ENCODE peak calls at places on chromosome 18, in nine cellular contexts. One of them, this sample, is unnamed.

GRCh38 chr18:69774831-69775230 is 172.8 kb downstream of the CD226 start:
- DNase-seq in heart left ventricle: no peak
- DNase-seq in fibroblast of lung: no peak
- DNase-seq in WERI-Rb-1: no peak
- DNase-seq in cardiac fibroblast: peak
- DNase-seq in astrocyte of the spinal cord: no peak
- DNase-seq in HepG2: no peak
- DNase-seq in GM12865: no peak
- DNase-seq in choroid plexus epithelial cell: peak
- DNase-seq in this sample: no peak

GRCh38 chr18:46868171-46868921 is 49.0 kb downstream of the PIAS2 start:
- DNase-seq in WERI-Rb-1: no peak
- DNase-seq in fibroblast of lung: no peak
- DNase-seq in cardiac fibroblast: no peak
- DNase-seq in astrocyte of the spinal cord: no peak
- DNase-seq in HepG2: no peak
- DNase-seq in heart left ventricle: no peak
- DNase-seq in GM12865: no peak
- DNase-seq in choroid plexus epithelial cell: no peak
- DNase-seq in this sample: no peak

GRCh38 chr18:37435996-37436395 is 129.6 kb downstream of the CELF4 start:
- DNase-seq in fibroblast of lung: peak
- DNase-seq in choroid plexus epithelial cell: no peak
- DNase-seq in GM12865: no peak
- DNase-seq in heart left ventricle: no peak
- DNase-seq in astrocyte of the spinal cord: no peak
- DNase-seq in WERI-Rb-1: no peak
- DNase-seq in cardiac fibroblast: no peak
- DNase-seq in HepG2: no peak
- DNase-seq in this sample: no peak

GRCh38 chr18:36179562-36180334 is 7.5 kb upstream of the MOCOS start:
- DNase-seq in heart left ventricle: peak
- DNase-seq in GM12865: no peak
- DNase-seq in cardiac fibroblast: peak
- DNase-seq in WERI-Rb-1: no peak
- DNase-seq in HepG2: no peak
- DNase-seq in astrocyte of the spinal cord: peak
- DNase-seq in fibroblast of lung: peak
- DNase-seq in choroid plexus epithelial cell: peak
- DNase-seq in this sample: peak

GRCh38 chr18:76657428-76657827 is 162.4 kb upstream of the ZNF516 start:
- DNase-seq in astrocyte of the spinal cord: no peak
- DNase-seq in GM12865: no peak
- DNase-seq in cardiac fibroblast: peak
- DNase-seq in WERI-Rb-1: peak
- DNase-seq in fibroblast of lung: peak
- DNase-seq in HepG2: no peak
- DNase-seq in heart left ventricle: no peak
- DNase-seq in choroid plexus epithelial cell: peak
- DNase-seq in this sample: no peak

GRCh38 chr18:65093341-65093740 is 657.5 kb upstream of the CDH7 start:
- DNase-seq in choroid plexus epithelial cell: no peak
- DNase-seq in astrocyte of the spinal cord: no peak
- DNase-seq in heart left ventricle: no peak
- DNase-seq in cardiac fibroblast: no peak
- DNase-seq in GM12865: no peak
- DNase-seq in HepG2: no peak
- DNase-seq in WERI-Rb-1: no peak
- DNase-seq in fibroblast of lung: no peak
- DNase-seq in this sample: no peak

GRCh38 chr18:3984163-3984757 is 470.8 kb downstream of the DLGAP1 start:
- DNase-seq in cardiac fibroblast: no peak
- DNase-seq in GM12865: peak
- DNase-seq in HepG2: no peak
- DNase-seq in fibroblast of lung: peak
- DNase-seq in choroid plexus epithelial cell: no peak
- DNase-seq in WERI-Rb-1: no peak
- DNase-seq in heart left ventricle: no peak
- DNase-seq in astrocyte of the spinal cord: peak
- DNase-seq in this sample: no peak

GRCh38 chr18:38868757-38869156 is 1303.2 kb upstream of the CELF4 start:
- DNase-seq in astrocyte of the spinal cord: no peak
- DNase-seq in fibroblast of lung: no peak
- DNase-seq in GM12865: no peak
- DNase-seq in choroid plexus epithelial cell: no peak
- DNase-seq in WERI-Rb-1: no peak
- DNase-seq in HepG2: no peak
- DNase-seq in heart left ventricle: no peak
- DNase-seq in cardiac fibroblast: no peak
- DNase-seq in this sample: no peak

GRCh38 chr18:26227051-26227672 is 917 bp downstream of the TAF4B start:
- DNase-seq in HepG2: no peak
- DNase-seq in heart left ventricle: no peak
- DNase-seq in choroid plexus epithelial cell: peak
- DNase-seq in fibroblast of lung: no peak
- DNase-seq in WERI-Rb-1: no peak
- DNase-seq in GM12865: no peak
- DNase-seq in astrocyte of the spinal cord: peak
- DNase-seq in cardiac fibroblast: peak
- DNase-seq in this sample: no peak

GRCh38 chr18:5879479-5879882 is 15.8 kb downstream of the TMEM200C start:
- DNase-seq in astrocyte of the spinal cord: peak
- DNase-seq in HepG2: peak
- DNase-seq in WERI-Rb-1: no peak
- DNase-seq in cardiac fibroblast: peak
- DNase-seq in choroid plexus epithelial cell: peak
- DNase-seq in fibroblast of lung: peak
- DNase-seq in GM12865: peak
- DNase-seq in heart left ventricle: no peak
- DNase-seq in this sample: no peak

GRCh38 chr18:77209587-77209986 is 40.1 kb upstream of the GALR1 start:
- DNase-seq in fibroblast of lung: peak
- DNase-seq in WERI-Rb-1: no peak
- DNase-seq in heart left ventricle: no peak
- DNase-seq in astrocyte of the spinal cord: peak
- DNase-seq in cardiac fibroblast: no peak
- DNase-seq in HepG2: no peak
- DNase-seq in GM12865: no peak
- DNase-seq in choroid plexus epithelial cell: peak
- DNase-seq in this sample: peak

GRCh38 chr18:10797882-10798281 is 272.1 kb downstream of the NAPG start:
- DNase-seq in choroid plexus epithelial cell: no peak
- DNase-seq in astrocyte of the spinal cord: no peak
- DNase-seq in WERI-Rb-1: no peak
- DNase-seq in GM12865: peak
- DNase-seq in cardiac fibroblast: no peak
- DNase-seq in HepG2: no peak
- DNase-seq in fibroblast of lung: no peak
- DNase-seq in heart left ventricle: no peak
- DNase-seq in this sample: no peak

GRCh38 chr18:44180683-44181082 is 500.0 kb upstream of the SETBP1 start:
- DNase-seq in choroid plexus epithelial cell: peak
- DNase-seq in fibroblast of lung: peak
- DNase-seq in heart left ventricle: no peak
- DNase-seq in astrocyte of the spinal cord: peak
- DNase-seq in HepG2: no peak
- DNase-seq in WERI-Rb-1: no peak
- DNase-seq in GM12865: no peak
- DNase-seq in cardiac fibroblast: peak
- DNase-seq in this sample: peak

GRCh38 chr18:61153571-61153970 is 179.7 kb upstream of the CDH20 start:
- DNase-seq in GM12865: no peak
- DNase-seq in cardiac fibroblast: no peak
- DNase-seq in HepG2: no peak
- DNase-seq in astrocyte of the spinal cord: no peak
- DNase-seq in fibroblast of lung: no peak
- DNase-seq in WERI-Rb-1: no peak
- DNase-seq in heart left ventricle: no peak
- DNase-seq in choroid plexus epithelial cell: no peak
- DNase-seq in this sample: no peak

GRCh38 chr18:13412901-13413300 is 194.3 kb downstream of the LDLRAD4 start:
- DNase-seq in HepG2: no peak
- DNase-seq in astrocyte of the spinal cord: no peak
- DNase-seq in WERI-Rb-1: no peak
- DNase-seq in fibroblast of lung: no peak
- DNase-seq in heart left ventricle: no peak
- DNase-seq in GM12865: no peak
- DNase-seq in choroid plexus epithelial cell: no peak
- DNase-seq in cardiac fibroblast: no peak
- DNase-seq in this sample: no peak

GRCh38 chr18:21163647-21164625 is 52.3 kb upstream of the ROCK1 start:
- DNase-seq in HepG2: no peak
- DNase-seq in heart left ventricle: no peak
- DNase-seq in fibroblast of lung: peak
- DNase-seq in choroid plexus epithelial cell: peak
- DNase-seq in astrocyte of the spinal cord: peak
- DNase-seq in GM12865: no peak
- DNase-seq in WERI-Rb-1: no peak
- DNase-seq in cardiac fibroblast: peak
- DNase-seq in this sample: peak

GRCh38 chr18:42340423-42341009 is 385.5 kb downstream of the PIK3C3 start:
- DNase-seq in astrocyte of the spinal cord: no peak
- DNase-seq in HepG2: peak
- DNase-seq in choroid plexus epithelial cell: no peak
- DNase-seq in WERI-Rb-1: no peak
- DNase-seq in heart left ventricle: no peak
- DNase-seq in fibroblast of lung: no peak
- DNase-seq in cardiac fibroblast: no peak
- DNase-seq in GM12865: no peak
- DNase-seq in this sample: no peak

GRCh38 chr18:14976736-14977430 is 228.9 kb downstream of the ANKRD30B start:
- DNase-seq in HepG2: no peak
- DNase-seq in heart left ventricle: no peak
- DNase-seq in cardiac fibroblast: no peak
- DNase-seq in fibroblast of lung: no peak
- DNase-seq in WERI-Rb-1: no peak
- DNase-seq in choroid plexus epithelial cell: peak
- DNase-seq in GM12865: no peak
- DNase-seq in astrocyte of the spinal cord: peak
- DNase-seq in this sample: no peak

GRCh38 chr18:72197598-72197997 is 346.5 kb downstream of the CBLN2 start:
- DNase-seq in astrocyte of the spinal cord: no peak
- DNase-seq in cardiac fibroblast: no peak
- DNase-seq in GM12865: no peak
- DNase-seq in HepG2: no peak
- DNase-seq in choroid plexus epithelial cell: no peak
- DNase-seq in fibroblast of lung: no peak
- DNase-seq in WERI-Rb-1: no peak
- DNase-seq in heart left ventricle: no peak
- DNase-seq in this sample: no peak

DNA sequence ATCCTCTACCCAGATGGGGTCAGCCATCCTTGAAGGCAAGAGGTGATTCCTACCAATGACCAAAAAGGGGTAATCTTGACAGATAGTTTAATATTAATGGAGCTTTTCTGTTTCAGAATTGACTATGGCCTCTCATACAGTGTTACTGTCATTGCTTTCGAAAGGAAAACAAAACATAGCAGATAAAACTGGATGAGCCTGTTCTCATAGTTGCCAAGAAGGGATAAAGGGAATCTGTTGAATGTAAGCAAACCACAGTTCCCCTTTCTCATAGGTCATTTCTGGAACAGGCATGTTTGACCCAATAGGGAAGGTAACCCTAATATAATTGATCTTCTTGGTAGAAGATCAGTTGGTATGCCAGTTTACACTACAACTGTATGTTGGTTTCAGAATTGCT is 1.6 kb downstream of the RAB27B start:
- DNase-seq in WERI-Rb-1: no peak
- DNase-seq in fibroblast of lung: no peak
- DNase-seq in HepG2: no peak
- DNase-seq in cardiac fibroblast: peak
- DNase-seq in heart left ventricle: no peak
- DNase-seq in choroid plexus epithelial cell: peak
- DNase-seq in GM12865: no peak
- DNase-seq in astrocyte of the spinal cord: no peak
- DNase-seq in this sample: no peak
- H3K4me3 ChIP-seq in WERI-Rb-1: no peak
- H3K4me3 ChIP-seq in fibroblast of lung: no peak
- H3K4me3 ChIP-seq in HepG2: no peak
- H3K4me3 ChIP-seq in cardiac fibroblast: no peak
- H3K4me3 ChIP-seq in heart left ventricle: no peak
- H3K4me3 ChIP-seq in choroid plexus epithelial cell: peak
- H3K4me3 ChIP-seq in GM12865: no peak
- H3K4me3 ChIP-seq in astrocyte of the spinal cord: no peak
- H3K4me3 ChIP-seq in this sample: no peak

DNA sequence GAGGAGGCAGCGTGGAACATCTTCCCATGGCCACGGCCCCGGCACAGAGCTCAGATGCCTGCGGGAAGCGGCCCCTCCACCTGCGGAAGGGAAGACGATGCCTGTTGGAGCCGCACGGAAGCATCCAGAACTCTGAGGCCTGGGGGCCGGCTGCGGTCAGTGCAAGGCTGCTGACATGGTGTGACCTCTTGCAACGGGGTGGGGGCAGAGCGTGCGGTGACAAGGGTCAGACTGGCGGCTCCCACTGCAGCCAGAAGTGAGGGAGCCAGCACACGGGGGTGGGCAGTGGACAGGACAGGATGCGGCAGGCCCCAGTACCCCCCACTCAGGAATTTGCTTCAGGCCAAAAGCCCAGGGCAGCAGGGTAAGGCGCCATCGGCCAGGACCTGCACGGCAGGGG is 48.8 kb downstream of the SLC66A2 start:
- DNase-seq in cardiac fibroblast: no peak
- DNase-seq in astrocyte of the spinal cord: no peak
- DNase-seq in choroid plexus epithelial cell: no peak
- DNase-seq in GM12865: no peak
- DNase-seq in WERI-Rb-1: no peak
- DNase-seq in HepG2: no peak
- DNase-seq in heart left ventricle: peak
- DNase-seq in fibroblast of lung: no peak
- DNase-seq in this sample: no peak
- H3K4me3 ChIP-seq in cardiac fibroblast: no peak
- H3K4me3 ChIP-seq in astrocyte of the spinal cord: no peak
- H3K4me3 ChIP-seq in choroid plexus epithelial cell: no peak
- H3K4me3 ChIP-seq in GM12865: no peak
- H3K4me3 ChIP-seq in WERI-Rb-1: no peak
- H3K4me3 ChIP-seq in HepG2: no peak
- H3K4me3 ChIP-seq in heart left ventricle: no peak
- H3K4me3 ChIP-seq in fibroblast of lung: no peak
- H3K4me3 ChIP-seq in this sample: no peak

DNA sequence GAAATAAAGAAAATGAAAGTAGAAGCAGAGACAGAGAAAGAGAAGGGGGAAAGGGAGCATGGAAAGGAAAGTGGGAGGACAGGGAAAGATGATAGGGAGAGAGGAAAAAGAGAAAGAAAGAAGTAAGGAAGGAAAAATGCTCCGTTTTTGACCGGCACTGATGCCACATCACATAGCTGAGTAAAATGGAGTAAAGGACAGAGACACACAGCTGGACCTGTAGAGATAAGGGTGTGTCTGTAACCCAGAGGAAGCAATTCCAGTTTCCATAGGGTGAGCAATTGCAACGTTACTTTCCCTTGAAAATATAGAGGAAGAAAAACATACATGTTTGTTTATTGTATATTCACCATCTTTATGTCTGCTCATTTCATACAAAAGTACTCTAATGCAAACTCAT is 1866.9 kb upstream of the PIK3C3 start:
- DNase-seq in heart left ventricle: no peak
- DNase-seq in astrocyte of the spinal cord: no peak
- DNase-seq in HepG2: no peak
- DNase-seq in choroid plexus epithelial cell: no peak
- DNase-seq in fibroblast of lung: no peak
- DNase-seq in cardiac fibroblast: peak
- DNase-seq in GM12865: no peak
- DNase-seq in WERI-Rb-1: no peak
- DNase-seq in this sample: no peak
- H3K4me3 ChIP-seq in heart left ventricle: peak
- H3K4me3 ChIP-seq in astrocyte of the spinal cord: peak
- H3K4me3 ChIP-seq in HepG2: no peak
- H3K4me3 ChIP-seq in choroid plexus epithelial cell: peak
- H3K4me3 ChIP-seq in fibroblast of lung: peak
- H3K4me3 ChIP-seq in cardiac fibroblast: peak
- H3K4me3 ChIP-seq in GM12865: no peak
- H3K4me3 ChIP-seq in WERI-Rb-1: no peak
- H3K4me3 ChIP-seq in this sample: peak

GRCh38 chr18:67266591-67267237 is 249.8 kb downstream of the DSEL start:
- DNase-seq in fibroblast of lung: peak
- DNase-seq in heart left ventricle: no peak
- DNase-seq in GM12865: no peak
- DNase-seq in cardiac fibroblast: peak
- DNase-seq in choroid plexus epithelial cell: peak
- DNase-seq in WERI-Rb-1: no peak
- DNase-seq in HepG2: no peak
- DNase-seq in astrocyte of the spinal cord: peak
- DNase-seq in this sample: peak
- H3K4me3 ChIP-seq in fibroblast of lung: no peak
- H3K4me3 ChIP-seq in heart left ventricle: no peak
- H3K4me3 ChIP-seq in GM12865: no peak
- H3K4me3 ChIP-seq in cardiac fibroblast: no peak
- H3K4me3 ChIP-seq in choroid plexus epithelial cell: no peak
- H3K4me3 ChIP-seq in WERI-Rb-1: no peak
- H3K4me3 ChIP-seq in HepG2: no peak
- H3K4me3 ChIP-seq in astrocyte of the spinal cord: no peak
- H3K4me3 ChIP-seq in this sample: no peak